ENCODE peak calls at places on chromosomes 1 and 21, in seven cellular contexts. One of them, this sample, is unnamed.

GRCh38 chr1:206979379-206980043 is 9.3 kb upstream of the FCAMR start:
- DNase-seq in left lung: no peak
- DNase-seq in H4: peak; percentile 26
- DNase-seq in GM20000: peak; percentile 28
- DNase-seq in OCI-LY7: peak; percentile 13
- DNase-seq in mesendoderm: peak; percentile 53
- DNase-seq in HCT116: peak; percentile 7
- DNase-seq in this sample: no peak

GRCh38 chr1:35502242-35502641 is 55.0 kb downstream of the KIAA0319L start:
- DNase-seq in left lung: no peak
- DNase-seq in H4: no peak
- DNase-seq in GM20000: no peak
- DNase-seq in OCI-LY7: no peak
- DNase-seq in mesendoderm: no peak
- DNase-seq in HCT116: no peak
- DNase-seq in this sample: no peak

GRCh38 chr21:38622827-38623209 is 124.5 kb upstream of the ERG start:
- DNase-seq in left lung: no peak
- DNase-seq in H4: no peak
- DNase-seq in GM20000: no peak
- DNase-seq in OCI-LY7: no peak
- DNase-seq in mesendoderm: no peak
- DNase-seq in HCT116: no peak
- DNase-seq in this sample: no peak

GRCh38 chr1:10824821-10825540 is 28.5 kb upstream of the CASZ1 start:
- DNase-seq in left lung: no peak
- DNase-seq in H4: peak; percentile 46
- DNase-seq in GM20000: no peak
- DNase-seq in OCI-LY7: no peak
- DNase-seq in mesendoderm: peak; percentile 53
- DNase-seq in HCT116: peak; percentile 10
- DNase-seq in this sample: no peak

GRCh38 chr1:11439051-11439450 is 39.9 kb upstream of the DISP3 start:
- DNase-seq in left lung: no peak
- DNase-seq in H4: no peak
- DNase-seq in GM20000: no peak
- DNase-seq in OCI-LY7: no peak
- DNase-seq in mesendoderm: no peak
- DNase-seq in HCT116: no peak
- DNase-seq in this sample: no peak

GRCh38 chr1:89701746-89702241 is 68.9 kb downstream of the LRRC8C start:
- DNase-seq in left lung: no peak
- DNase-seq in H4: no peak
- DNase-seq in GM20000: no peak
- DNase-seq in OCI-LY7: no peak
- DNase-seq in mesendoderm: no peak
- DNase-seq in HCT116: no peak
- DNase-seq in this sample: no peak

GRCh38 chr1:19750882-19751276 is 48.8 kb downstream of the TMCO4 start:
- DNase-seq in left lung: no peak
- DNase-seq in H4: no peak
- DNase-seq in GM20000: no peak
- DNase-seq in OCI-LY7: no peak
- DNase-seq in mesendoderm: no peak
- DNase-seq in HCT116: no peak
- DNase-seq in this sample: no peak

GRCh38 chr21:41280115-41280919 is 36.3 kb upstream of the FAM3B start:
- DNase-seq in left lung: no peak
- DNase-seq in H4: no peak
- DNase-seq in GM20000: no peak
- DNase-seq in OCI-LY7: no peak
- DNase-seq in mesendoderm: no peak
- DNase-seq in HCT116: no peak
- DNase-seq in this sample: no peak

GRCh38 chr1:28249013-28249870 is 10.1 kb upstream of the SESN2 start:
- DNase-seq in left lung: peak; percentile 78
- DNase-seq in H4: peak; percentile 87
- DNase-seq in GM20000: no peak
- DNase-seq in OCI-LY7: peak; percentile 85
- DNase-seq in mesendoderm: peak; percentile 86
- DNase-seq in HCT116: peak; percentile 85
- DNase-seq in this sample: no peak

GRCh38 chr1:26059906-26060305 is 7.5 kb downstream of the TRIM63 start:
- DNase-seq in left lung: no peak
- DNase-seq in H4: no peak
- DNase-seq in GM20000: no peak
- DNase-seq in OCI-LY7: no peak
- DNase-seq in mesendoderm: no peak
- DNase-seq in HCT116: no peak
- DNase-seq in this sample: no peak

GRCh38 chr1:67850151-67850551 is 16.9 kb upstream of the GNG12 start:
- DNase-seq in left lung: no peak
- DNase-seq in H4: peak; percentile 50
- DNase-seq in GM20000: no peak
- DNase-seq in OCI-LY7: peak; percentile 25
- DNase-seq in mesendoderm: peak; percentile 40
- DNase-seq in HCT116: peak; percentile 35
- DNase-seq in this sample: no peak

GRCh38 chr1:167524651-167525050 is 6.3 kb upstream of the CD247 start:
- DNase-seq in left lung: no peak
- DNase-seq in H4: no peak
- DNase-seq in GM20000: no peak
- DNase-seq in OCI-LY7: no peak
- DNase-seq in mesendoderm: no peak
- DNase-seq in HCT116: no peak
- DNase-seq in this sample: no peak